ENCODE peak calls at places on chromosome 4, in nine cellular contexts. U is suprapubic skin, N is breast epithelium, Z is gastrocnemius medialis, L is tibial nerve, P is erythroblast, W is H1, J is sigmoid colon, A is endothelial cell of umbilical vein. E is an unnamed sample.

GRCh38 chr4:148288448-148288847 is 153.8 kb downstream of the NR3C2 start:
- DNase-seq in U (no peak), A (peak), P (no peak), W (no peak), L (no peak), N (no peak), J (no peak), Z (no peak), E (no peak)

GRCh38 chr4:164467493-164467892 is 286.4 kb upstream of the SMIM31 start:
- DNase-seq in Z (no peak), W (no peak), L (no peak), A (no peak), J (no peak), N (no peak), U (no peak), P (no peak), E (no peak)

GRCh38 chr4:79958511-79959264 is 114.3 kb downstream of the ANTXR2 start:
- DNase-seq in A (no peak), Z (no peak), L (no peak), U (no peak), N (no peak), J (no peak), P (no peak), W (no peak), E (no peak)

GRCh38 chr4:127141857-127142256 is 490.9 kb upstream of the INTU start:
- DNase-seq in J (no peak), N (no peak), L (no peak), U (no peak), A (no peak), Z (no peak), P (no peak), W (no peak), E (no peak)

GRCh38 chr4:41692717-41693345 is 55.7 kb downstream of the PHOX2B start:
- DNase-seq in J (peak), A (peak), P (peak), W (peak), L (no peak), Z (no peak), U (no peak), N (no peak), E (peak)

GRCh38 chr4:76301775-76302162 is 4.8 kb upstream of the STBD1 start:
- DNase-seq in W (no peak), U (no peak), Z (no peak), J (no peak), L (no peak), P (no peak), A (no peak), N (no peak), E (no peak)

GRCh38 chr4:52251864-52252263 is 200.8 kb downstream of the SPATA18 start:
- DNase-seq in L (no peak), U (no peak), J (no peak), A (no peak), N (no peak), W (no peak), P (no peak), Z (no peak), E (peak)

GRCh38 chr4:22884157-22884556 is 191.4 kb downstream of the GBA3 start:
- DNase-seq in N (no peak), J (no peak), Z (no peak), P (no peak), A (no peak), L (no peak), U (no peak), W (no peak), E (no peak)

GRCh38 chr4:138908134-138908533 is 107.4 kb upstream of the NOCT start:
- DNase-seq in L (no peak), U (no peak), Z (no peak), P (no peak), W (no peak), N (no peak), A (no peak), J (no peak), E (no peak)

GRCh38 chr4:101419324-101420135 is 72.2 kb upstream of the PPP3CA start:
- DNase-seq in A (peak), Z (no peak), W (no peak), L (no peak), P (no peak), U (no peak), N (no peak), J (no peak), E (peak)

DNA sequence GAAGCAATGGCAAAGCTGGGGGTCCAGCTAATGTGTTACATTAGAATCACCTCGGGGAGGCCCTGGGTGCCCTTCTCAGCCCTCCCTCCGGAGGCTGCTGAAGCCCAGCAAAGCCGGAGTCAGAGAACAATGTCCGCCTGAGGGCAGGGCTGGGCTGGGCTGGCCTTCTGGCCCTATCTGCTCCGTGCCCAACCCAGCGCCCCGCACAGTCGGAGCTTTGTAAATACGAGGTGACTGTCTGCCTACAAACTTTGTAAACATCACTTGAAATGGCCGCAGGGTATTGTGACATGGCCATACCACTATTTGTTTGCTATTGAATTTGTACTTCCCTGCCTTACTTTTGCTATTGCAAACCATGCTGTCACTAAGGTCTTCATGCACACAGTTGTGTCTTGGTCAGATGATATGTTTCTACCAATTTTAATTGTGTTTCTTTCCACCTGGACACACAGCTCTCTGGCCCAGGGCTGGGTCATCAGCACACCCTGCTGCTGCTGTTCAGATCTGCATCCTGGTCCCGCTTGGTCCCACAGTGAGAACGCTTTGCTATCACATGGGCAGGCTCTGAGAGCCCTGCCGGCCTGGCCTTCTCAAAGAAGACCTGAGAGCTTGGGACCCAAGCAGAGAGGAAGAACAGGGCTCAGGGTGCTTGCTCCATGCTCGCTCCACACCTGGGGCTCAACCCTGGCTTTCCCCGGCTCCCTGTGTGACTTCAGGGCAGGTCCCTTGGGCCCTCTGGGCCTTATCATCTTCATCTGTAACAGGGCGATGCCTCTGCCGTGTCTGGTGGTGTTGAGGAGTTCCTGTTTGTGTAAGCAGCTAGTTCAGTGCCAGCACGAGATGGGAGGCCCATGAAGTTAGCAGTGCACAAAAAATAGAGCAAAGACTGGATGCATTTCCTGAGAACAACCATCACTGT is 2.2 kb downstream of the S100P start:
- DNase-seq in Z (no peak), W (no peak), P (peak), L (no peak), A (no peak), J (no peak), N (peak), U (peak), E (peak)
- TF ChIP-seq POLR2A in Z (no peak), W (no peak), P (no peak), L (no peak), A (no peak), J (no peak), N (no peak), U (no peak), E (peak)

GRCh38 chr4:145480257-145480656 is 1.4 kb upstream of the SMAD1 start:
- DNase-seq in N (no peak), J (no peak), Z (no peak), L (no peak), U (no peak), P (no peak), A (no peak), W (no peak), E (peak)

GRCh38 chr4:145481942-145482208 is 222 bp downstream of the SMAD1 start:
- DNase-seq in J (no peak), P (no peak), N (no peak), A (no peak), W (no peak), Z (no peak), L (no peak), U (no peak), E (no peak)

GRCh38 chr4:145482209-145483021 is 762 bp downstream of the SMAD1 start:
- DNase-seq in N (peak), W (peak), J (peak), P (peak), Z (peak), A (peak), L (peak), U (peak), E (peak)

GRCh38 chr4:145484240-145484846 is 2.7 kb downstream of the SMAD1 start:
- DNase-seq in N (no peak), W (no peak), J (no peak), L (no peak), U (no peak), P (no peak), Z (no peak), A (peak), E (no peak)

GRCh38 chr4:145481164-145481941 is at the start of gene SMAD1:
- DNase-seq in J (peak), P (peak), N (peak), A (peak), Z (peak), W (peak), U (peak), L (peak), E (no peak)
- TF ChIP-seq POLR2A in J (no peak), P (no peak), N (no peak), A (peak), Z (peak), W (peak), U (no peak), L (no peak), E (no peak)

DNA sequence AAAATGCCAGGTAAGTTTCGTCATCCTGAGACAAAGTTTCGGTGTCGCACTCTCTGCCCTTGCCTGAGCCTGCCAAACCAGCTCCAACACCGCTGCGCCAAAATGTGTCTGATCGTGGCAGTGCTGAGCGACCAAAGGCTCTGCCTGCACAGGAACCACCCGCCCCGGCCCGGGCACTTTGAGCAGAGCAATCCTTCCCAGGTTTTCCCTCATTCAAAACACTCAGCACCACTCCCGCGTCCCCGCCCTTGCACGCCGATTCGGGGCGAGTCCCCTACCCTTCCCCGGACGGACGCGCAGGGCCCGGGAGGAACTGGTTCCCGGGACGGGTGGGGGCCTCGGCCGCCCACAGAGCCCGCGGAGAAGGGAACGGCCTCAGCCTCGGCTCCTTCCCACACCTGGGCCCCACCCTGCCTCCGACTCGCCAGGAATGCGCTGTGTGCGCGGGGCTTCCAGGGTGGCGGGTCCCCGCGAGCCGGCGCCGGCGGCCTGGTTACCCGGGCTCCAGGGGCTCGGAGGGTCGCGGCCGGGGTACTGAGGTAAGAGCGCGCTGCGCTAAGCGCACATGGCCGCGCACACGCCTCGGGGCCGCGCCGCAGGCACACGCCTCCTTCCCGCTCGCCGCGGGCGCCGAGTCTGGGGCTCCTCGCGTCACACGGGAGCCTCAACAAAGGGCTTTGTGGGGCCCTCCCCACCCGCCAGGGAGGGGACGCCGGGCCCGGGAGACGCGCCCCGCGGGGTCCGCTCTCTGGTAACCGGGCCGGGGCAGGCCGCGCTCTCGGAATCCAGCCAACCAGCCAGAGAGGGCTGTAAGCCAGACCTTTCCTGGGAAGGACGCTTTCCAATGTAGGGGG is at the start of gene C4orf36:
- DNase-seq in Z (peak), A (peak), L (peak), N (peak), J (peak), W (peak), P (peak), U (peak), E (peak)
- TF ChIP-seq POLR2A in Z (no peak), A (no peak), L (no peak), N (peak), J (no peak), W (peak), P (no peak), U (no peak), E (no peak)

DNA sequence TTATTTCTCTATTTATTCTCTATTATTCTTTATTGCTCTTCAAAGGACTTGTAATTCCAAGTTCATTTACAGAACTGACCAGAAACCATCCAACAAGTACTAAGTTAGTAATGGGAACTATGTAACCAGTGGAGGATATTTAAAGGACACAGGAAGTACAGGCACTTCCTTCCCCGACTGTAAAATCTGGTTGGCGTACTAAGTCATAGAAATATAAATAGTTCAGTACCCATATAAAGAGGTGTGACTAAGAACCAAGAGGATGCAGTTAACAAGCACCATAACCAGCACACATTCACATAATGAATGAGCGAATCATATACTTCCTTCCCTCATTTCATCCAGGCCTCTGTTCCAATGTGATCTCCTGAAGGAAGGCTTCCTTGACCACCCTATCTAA is 3.6 kb upstream of the EIF4E start:
- DNase-seq in A (peak), P (no peak), J (no peak), U (no peak), W (no peak), N (no peak), L (no peak), Z (no peak), E (peak)
- TF ChIP-seq POLR2A in A (no peak), P (no peak), J (no peak), U (no peak), W (no peak), N (no peak), L (no peak), Z (peak), E (no peak)

GRCh38 chr4:141058739-141059507 is 74.3 kb downstream of the RNF150 start:
- DNase-seq in U (no peak), W (no peak), N (no peak), A (no peak), Z (no peak), J (no peak), L (no peak), P (no peak), E (no peak)
- TF ChIP-seq POLR2A in U (no peak), W (no peak), N (no peak), A (no peak), Z (no peak), J (no peak), L (no peak), P (no peak), E (no peak)

GRCh38 chr4:7761312-7761711 is 178.3 kb downstream of the AFAP1 start:
- DNase-seq in U (no peak), P (no peak), W (no peak), Z (no peak), J (no peak), L (no peak), N (no peak), A (no peak), E (no peak)

GRCh38 chr4:7759221-7759620 is 180.4 kb downstream of the AFAP1 start:
- DNase-seq in P (no peak), W (no peak), Z (no peak), L (no peak), A (no peak), J (no peak), U (no peak), N (no peak), E (peak)

GRCh38 chr4:7760706-7761105 is 179.0 kb downstream of the AFAP1 start:
- DNase-seq in A (no peak), Z (no peak), N (no peak), U (no peak), W (no peak), J (no peak), P (no peak), L (no peak), E (no peak)

GRCh38 chr4:7759635-7760034 is 180.0 kb downstream of the AFAP1 start:
- DNase-seq in P (no peak), A (no peak), U (no peak), N (no peak), J (no peak), Z (no peak), L (no peak), W (no peak), E (no peak)

DNA sequence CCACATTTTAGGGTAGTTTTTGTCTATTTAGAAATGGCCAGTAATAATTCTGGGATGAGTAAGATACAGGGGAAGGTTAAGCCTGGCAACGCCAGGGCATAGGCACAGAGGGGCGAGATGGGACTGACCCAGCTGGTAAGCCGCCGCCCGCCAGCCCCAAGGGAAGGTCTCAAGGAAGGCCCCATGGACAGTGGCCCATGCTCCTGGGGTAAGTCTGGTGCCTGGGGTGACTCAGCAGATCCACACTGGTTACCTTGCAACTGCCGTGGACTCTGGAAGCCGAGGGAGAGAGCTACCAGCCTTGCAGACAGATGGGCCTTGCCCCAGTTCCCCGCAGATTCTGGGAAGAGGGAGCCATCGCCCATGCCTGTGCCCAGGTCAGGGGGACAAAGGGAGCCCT is 179.4 kb downstream of the AFAP1 start:
- DNase-seq in A (no peak), Z (no peak), W (no peak), P (no peak), J (no peak), N (no peak), U (no peak), L (no peak), E (no peak)
- TF ChIP-seq POLR2A in A (no peak), Z (no peak), W (no peak), P (no peak), J (no peak), N (no peak), U (no peak), L (no peak), E (no peak)

E was measured in NB4.